ENCODE peak calls at places on chromosomes 11 and 22, in six cellular contexts. Z is activated T-cell treated with anti-CD3 and anti-CD28 coated beads for 24 hours, Y is hepatocyte, F is posterior vena cava, N is kidney epithelial cell, A is mesenteric fat pad. P is an unnamed sample.

GRCh38 chr11:113528982-113529381 is 53.8 kb upstream of the DRD2 start:
- DNase-seq in F (no peak), N (no peak), A (no peak), Y (no peak), Z (no peak), P (no peak)

GRCh38 chr11:105618343-105618955 is 8.6 kb downstream of the GRIA4 start:
- DNase-seq in A (no peak), F (no peak), Z (no peak), Y (no peak), N (no peak), P (no peak)

GRCh38 chr11:36455658-36456111 is 54.4 kb downstream of the TRAF6 start:
- DNase-seq in Z (no peak), A (no peak), F (peak), Y (peak), N (peak), P (peak)

GRCh38 chr11:17792161-17792560 is 57.6 kb downstream of the KCNC1 start:
- DNase-seq in A (no peak), F (peak), Y (no peak), N (no peak), Z (no peak), P (no peak)

GRCh38 chr11:93765551-93765950 is 18.5 kb upstream of the MED17 start:
- DNase-seq in Z (no peak), A (no peak), F (no peak), N (no peak), Y (no peak), P (no peak)

GRCh38 chr11:1323779-1324178 is 14.3 kb upstream of the TOLLIP start:
- DNase-seq in A (no peak), N (no peak), Z (no peak), Y (no peak), F (no peak), P (no peak)

GRCh38 chr11:109957601-109958000 is 135.6 kb upstream of the ZC3H12C start:
- DNase-seq in Y (no peak), N (no peak), Z (no peak), F (no peak), A (no peak), P (no peak)

GRCh38 chr22:27418261-27418660 is 383.3 kb downstream of the MN1 start:
- DNase-seq in Z (no peak), F (no peak), A (no peak), Y (no peak), N (no peak), P (no peak)

GRCh38 chr22:36548606-36549005 is 19.6 kb upstream of the EIF3D start:
- DNase-seq in F (no peak), N (no peak), Z (no peak), Y (no peak), A (no peak), P (no peak)

GRCh38 chr11:36409152-36409713 is 100.8 kb downstream of the TRAF6 start:
- DNase-seq in F (no peak), A (peak), Z (no peak), Y (no peak), N (no peak), P (peak)

GRCh38 chr22:50398698-50399648 is 55.8 kb downstream of the PPP6R2 start:
- DNase-seq in Z (no peak), Y (no peak), A (no peak), F (no peak), N (no peak), P (no peak)

GRCh38 chr11:12547953-12548650 is 126.1 kb upstream of the TEAD1 start:
- DNase-seq in N (no peak), Y (peak), A (no peak), Z (no peak), F (no peak), P (peak)

GRCh38 chr11:9160166-9160565 is 68.8 kb upstream of the SCUBE2 start:
- DNase-seq in A (no peak), F (no peak), Z (no peak), N (no peak), Y (no peak), P (no peak)

GRCh38 chr22:27857441-27857840 is 55.9 kb upstream of the MN1 start:
- DNase-seq in A (no peak), N (no peak), F (no peak), Y (no peak), Z (no peak), P (no peak)

GRCh38 chr11:69113646-69114340 is 41.9 kb upstream of the SMIM38 start:
- DNase-seq in F (no peak), N (no peak), Y (no peak), A (no peak), Z (no peak), P (no peak)

GRCh38 chr22:20510811-20511577 is 3.6 kb downstream of the MED15 start:
- DNase-seq in A (no peak), F (no peak), Z (no peak), Y (no peak), N (no peak), P (no peak)

GRCh38 chr11:48154162-48154561 is 62.4 kb upstream of the OR4B1 start:
- DNase-seq in A (no peak), Z (no peak), N (no peak), Y (no peak), F (no peak), P (no peak)

GRCh38 chr11:61080526-61080925 is 21.8 kb upstream of the CD5 start:
- DNase-seq in Y (no peak), N (no peak), Z (no peak), F (peak), A (peak), P (no peak)

GRCh38 chr11:41245184-41245583 is 214.3 kb downstream of the LRRC4C start:
- DNase-seq in Z (no peak), F (peak), Y (no peak), A (no peak), N (no peak), P (no peak)

GRCh38 chr11:73171762-73172161 is 29.6 kb upstream of the FCHSD2 start:
- DNase-seq in N (no peak), F (no peak), A (no peak), Y (no peak), Z (no peak), P (no peak)

GRCh38 chr11:15206791-15207190 is 92.1 kb downstream of the INSC start:
- DNase-seq in Y (no peak), A (no peak), Z (no peak), N (no peak), F (no peak), P (no peak)

GRCh38 chr11:117421041-117421440 is 93.4 kb downstream of the CEP164 start:
- DNase-seq in Z (no peak), Y (no peak), A (peak), N (no peak), F (peak), P (no peak)

GRCh38 chr22:36409911-36410756 is 22.4 kb upstream of the MYH9 start:
- DNase-seq in Y (peak), F (peak), A (no peak), Z (peak), N (peak), P (peak)

GRCh38 chr11:2738551-2739431 is 39.0 kb upstream of the KCNQ1OT1 start:
- DNase-seq in N (no peak), Y (no peak), Z (no peak), A (no peak), F (no peak), P (no peak)

GRCh38 chr22:17213976-17214375 is 5.3 kb downstream of the ADA2 start:
- DNase-seq in Y (peak), N (no peak), F (peak), Z (peak), A (no peak), P (peak)

GRCh38 chr11:85813721-85814120 is 2.8 kb upstream of the SYTL2 start:
- DNase-seq in Y (peak), A (no peak), N (no peak), F (no peak), Z (no peak), P (no peak)

GRCh38 chr11:126640186-126640585 is 284.7 kb downstream of the ST3GAL4 start:
- DNase-seq in A (no peak), F (no peak), Y (no peak), N (no peak), Z (no peak), P (peak)

GRCh38 chr22:29225422-29226090 is 19.9 kb downstream of the EMID1 start:
- DNase-seq in Y (peak), A (no peak), Z (no peak), N (no peak), F (peak), P (peak)

GRCh38 chr22:38214248-38215056 is 12.7 kb downstream of the MAFF start:
- DNase-seq in Y (peak), Z (peak), F (peak), N (no peak), A (no peak), P (peak)

P was measured in left kidney.